ENCODE peak calls at places on chromosomes 16 and 17, in nine cellular contexts. L is coronary artery; Q is pancreas; I is stomach; S is breast epithelium; U is fibroblast of mammary gland; O is thoracic aorta; J is mesendoderm; D is Jurkat, Clone E6-1. Z is an unnamed sample.

GRCh38 chr17:48576479-48577309 is 1.5 kb downstream of the HOXB4 start:
- DNase-seq in O (no peak), J (no peak), U (peak), I (no peak), D (no peak), L (no peak), Q (no peak), S (no peak), Z (no peak)

GRCh38 chr16:12545292-12545610 is 258.4 kb downstream of the CPPED1 start:
- DNase-seq in Q (no peak), D (no peak), U (no peak), I (no peak), L (no peak), S (no peak), O (no peak), J (peak), Z (no peak)

GRCh38 chr16:58842746-58843145 is 108.6 kb upstream of the GOT2 start:
- DNase-seq in L (no peak), J (no peak), I (no peak), S (no peak), U (no peak), Q (no peak), O (no peak), D (no peak), Z (no peak)

GRCh38 chr17:61749823-61750404 is 113.4 kb downstream of the BRIP1 start:
- DNase-seq in O (no peak), U (no peak), S (no peak), Q (no peak), J (no peak), L (no peak), D (no peak), I (no peak), Z (no peak)

GRCh38 chr16:72827907-72828306 is 220.0 kb downstream of the ZFHX3 start:
- DNase-seq in Q (no peak), I (no peak), D (no peak), S (no peak), J (no peak), L (no peak), O (no peak), U (no peak), Z (no peak)

GRCh38 chr17:5055543-5055942 is 20.3 kb upstream of the SLC52A1 start:
- DNase-seq in O (no peak), S (no peak), U (no peak), D (no peak), Q (no peak), L (no peak), I (no peak), J (peak), Z (no peak)

GRCh38 chr16:86761117-86761971 is 183.0 kb downstream of the FOXL1 start:
- DNase-seq in L (no peak), J (peak), S (no peak), I (peak), D (peak), U (peak), Q (no peak), O (peak), Z (no peak)

GRCh38 chr16:2686912-2687507 is 4.7 kb downstream of the KCTD5 start:
- DNase-seq in D (no peak), O (no peak), Q (peak), U (no peak), J (no peak), S (no peak), I (peak), L (no peak), Z (peak)

GRCh38 chr17:45409659-45410076 is 23.0 kb downstream of the ARHGAP27 start:
- DNase-seq in U (no peak), I (no peak), L (no peak), J (no peak), S (no peak), Q (no peak), D (no peak), O (no peak), Z (no peak)

GRCh38 chr17:13940858-13941665 is 128.2 kb upstream of the COX10 start:
- DNase-seq in I (no peak), S (no peak), J (peak), O (no peak), L (no peak), D (no peak), Q (no peak), U (peak), Z (no peak)

GRCh38 chr17:46974086-46974485 is 5.0 kb downstream of the RPRML start:
- DNase-seq in Q (no peak), U (no peak), S (peak), I (no peak), O (no peak), J (no peak), D (no peak), L (no peak), Z (no peak)

GRCh38 chr16:89058812-89059211 is 34.8 kb upstream of the ACSF3 start:
- DNase-seq in Q (no peak), I (no peak), U (no peak), L (no peak), S (no peak), O (no peak), D (no peak), J (no peak), Z (no peak)

GRCh38 chr16:86704516-86704915 is 126.2 kb downstream of the FOXL1 start:
- DNase-seq in Q (no peak), D (no peak), O (no peak), L (no peak), U (no peak), J (no peak), I (no peak), S (no peak), Z (no peak)

GRCh38 chr17:36880506-36880905 is 56.8 kb upstream of the LHX1 start:
- DNase-seq in J (no peak), U (no peak), I (no peak), Q (no peak), D (no peak), S (no peak), L (no peak), O (no peak), Z (no peak)

GRCh38 chr17:43874293-43874692 is 27.3 kb downstream of the CD300LG start:
- DNase-seq in L (no peak), S (no peak), D (no peak), J (no peak), Q (no peak), U (no peak), I (peak), O (no peak), Z (no peak)

GRCh38 chr17:57995076-57995956 is 7.3 kb upstream of the VEZF1 start:
- DNase-seq in O (peak), U (peak), D (peak), L (peak), Q (peak), J (peak), S (peak), I (peak), Z (no peak)

GRCh38 chr17:32610027-32610650 is 123.3 kb downstream of the CDK5R1 start:
- DNase-seq in S (no peak), U (no peak), L (no peak), J (peak), O (no peak), I (no peak), Q (no peak), D (no peak), Z (no peak)

GRCh38 chr17:57679906-57680695 is 65.0 kb downstream of the CCDC182 start:
- DNase-seq in I (no peak), S (no peak), J (no peak), O (no peak), U (no peak), L (peak), D (no peak), Q (no peak), Z (no peak)

GRCh38 chr17:76554131-76554530 is 14.3 kb downstream of the PRCD start:
- DNase-seq in O (no peak), I (peak), S (no peak), Q (peak), U (no peak), D (no peak), J (no peak), L (no peak), Z (no peak)

GRCh38 chr16:70665806-70666735 is 19.7 kb downstream of the IL34 start:
- DNase-seq in U (no peak), D (no peak), I (no peak), O (no peak), J (no peak), S (peak), Q (no peak), L (no peak), Z (no peak)

GRCh38 chr16:53775106-53775820 is 71.3 kb downstream of the FTO start:
- DNase-seq in S (no peak), J (peak), U (no peak), L (no peak), Q (no peak), O (no peak), D (no peak), I (no peak), Z (no peak)

GRCh38 chr17:10398352-10398751 is 23.4 kb downstream of the MYH8 start:
- DNase-seq in D (no peak), U (no peak), S (no peak), O (no peak), Q (no peak), I (no peak), L (no peak), J (peak), Z (no peak)

DNA sequence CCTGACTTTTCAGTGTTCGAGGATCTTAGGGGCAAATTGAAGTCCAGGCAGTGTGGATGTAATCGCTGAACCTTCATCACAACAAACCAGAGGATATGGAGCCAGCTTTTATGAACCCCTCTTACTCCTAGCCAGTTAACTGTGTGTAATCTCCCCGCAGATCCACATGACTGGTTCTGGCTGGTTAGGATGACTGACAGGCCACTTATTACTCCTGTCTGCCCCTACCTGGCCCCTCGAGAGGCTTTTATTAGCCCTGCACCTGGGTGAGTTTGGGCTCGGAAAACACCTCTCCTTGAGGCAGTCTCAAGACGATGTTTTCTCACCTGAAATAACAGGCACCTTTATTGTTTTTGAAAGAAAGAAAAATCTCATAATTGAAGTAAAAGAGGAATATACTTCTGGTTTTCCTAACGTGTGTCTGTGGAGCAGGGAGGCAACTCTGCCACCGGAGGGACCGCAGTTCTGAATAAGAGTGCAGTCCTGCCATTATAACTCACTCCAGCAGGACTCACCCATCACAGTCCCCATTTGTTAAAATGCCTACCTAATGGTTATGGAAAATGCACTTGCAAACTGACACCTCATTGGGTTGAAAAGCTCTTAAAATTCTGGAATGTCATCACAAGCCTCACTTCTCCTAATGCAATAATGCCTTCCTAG is 291.9 kb upstream of the N4BP1 start:
- DNase-seq in L (peak), D (no peak), J (peak), O (no peak), U (peak), Q (no peak), S (no peak), I (no peak), Z (no peak)
- H3K4me3 ChIP-seq in L (no peak), D (no peak), J (no peak), O (no peak), U (no peak), Q (no peak), S (no peak), I (no peak), Z (no peak)

GRCh38 chr16:18805257-18805773 is 4.0 kb upstream of the ARL6IP1 start:
- DNase-seq in L (no peak), S (no peak), D (no peak), U (no peak), Q (no peak), J (no peak), O (no peak), I (no peak), Z (no peak)

GRCh38 chr16:18803569-18804462 is 2.5 kb upstream of the ARL6IP1 start:
- DNase-seq in Q (no peak), I (no peak), J (no peak), L (no peak), O (no peak), S (no peak), D (no peak), U (peak), Z (no peak)

GRCh38 chr16:18802755-18803218 is 1.4 kb upstream of the ARL6IP1 start:
- DNase-seq in J (no peak), D (no peak), S (no peak), L (no peak), Q (no peak), U (no peak), O (no peak), I (no peak), Z (no peak)

GRCh38 chr16:18801197-18801972 is at the start of gene ARL6IP1:
- DNase-seq in Q (peak), D (peak), U (peak), O (peak), L (peak), J (peak), I (peak), S (peak), Z (peak)

GRCh38 chr16:18804540-18804939 is 3.2 kb upstream of the ARL6IP1 start:
- DNase-seq in I (no peak), S (no peak), D (no peak), J (peak), L (no peak), Q (no peak), U (no peak), O (no peak), Z (no peak)
- H3K4me3 ChIP-seq in I (no peak), S (no peak), D (no peak), J (no peak), L (no peak), Q (no peak), U (no peak), O (no peak), Z (no peak)

GRCh38 chr16:24834459-24835335 is 11.1 kb upstream of the SLC5A11 start:
- DNase-seq in U (peak), S (no peak), O (no peak), J (peak), I (peak), L (no peak), Q (no peak), D (no peak), Z (no peak)

GRCh38 chr16:24839347-24839972 is 6.3 kb upstream of the SLC5A11 start:
- DNase-seq in U (no peak), L (no peak), Q (no peak), I (no peak), O (no peak), S (no peak), D (no peak), J (no peak), Z (no peak)

GRCh38 chr16:24836836-24837235 is 8.9 kb upstream of the SLC5A11 start:
- DNase-seq in J (no peak), U (no peak), O (no peak), S (no peak), D (no peak), Q (no peak), L (no peak), I (no peak), Z (no peak)

GRCh38 chr16:24838554-24839266 is 7.1 kb upstream of the SLC5A11 start:
- DNase-seq in J (no peak), Q (no peak), S (no peak), U (peak), D (no peak), O (peak), L (no peak), I (no peak), Z (no peak)

GRCh38 chr16:24837969-24838368 is 7.8 kb upstream of the SLC5A11 start:
- DNase-seq in O (no peak), Q (no peak), L (no peak), I (no peak), S (no peak), U (no peak), D (no peak), J (no peak), Z (no peak)
- H3K4me3 ChIP-seq in O (no peak), Q (no peak), L (no peak), I (no peak), S (no peak), U (no peak), D (no peak), J (no peak), Z (no peak)

GRCh38 chr16:84138500-84138823 is 6.5 kb downstream of the HSDL1 start:
- DNase-seq in I (no peak), D (no peak), U (no peak), O (no peak), L (no peak), J (no peak), S (no peak), Q (no peak), Z (no peak)
- H3K4me3 ChIP-seq in I (no peak), D (no peak), U (no peak), O (no peak), L (no peak), J (no peak), S (no peak), Q (no peak), Z (no peak)

DNA sequence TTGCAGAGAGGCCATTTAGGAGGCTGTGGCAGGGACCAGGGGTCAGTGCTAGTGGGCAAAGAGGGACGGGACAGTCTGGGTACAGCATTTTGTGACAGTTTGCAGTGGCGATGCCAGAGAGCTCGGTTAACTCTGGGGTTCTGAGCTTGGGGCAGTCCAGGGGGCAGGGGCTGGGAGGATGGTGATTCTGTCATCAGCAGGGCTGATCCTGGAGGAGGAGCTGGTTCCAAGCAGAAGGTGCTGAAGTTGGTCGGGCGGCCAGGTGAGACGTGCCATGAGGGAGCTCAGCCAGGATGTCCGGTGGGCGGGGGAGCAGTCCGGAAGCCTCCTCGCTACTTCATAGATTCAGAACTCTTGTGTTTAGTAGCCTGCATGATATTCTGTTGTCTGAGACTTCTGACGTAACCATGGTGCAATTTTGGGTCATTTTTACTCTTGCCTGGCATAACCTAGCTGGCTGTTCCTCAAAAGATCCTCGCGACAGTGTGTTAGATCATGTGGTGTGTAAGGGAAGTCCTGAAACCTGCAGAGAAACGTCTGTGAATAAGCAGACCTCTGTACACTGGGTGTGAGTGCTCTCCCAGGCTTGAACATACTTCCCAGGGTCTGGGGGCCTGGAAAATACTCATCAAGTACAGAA is 122.0 kb downstream of the CLEC16A start:
- DNase-seq in Q (no peak), J (no peak), O (no peak), D (no peak), I (no peak), U (no peak), L (no peak), S (no peak), Z (no peak)
- H3K4me3 ChIP-seq in Q (no peak), J (no peak), O (no peak), D (no peak), I (no peak), U (no peak), L (no peak), S (no peak), Z (no peak)

DNA sequence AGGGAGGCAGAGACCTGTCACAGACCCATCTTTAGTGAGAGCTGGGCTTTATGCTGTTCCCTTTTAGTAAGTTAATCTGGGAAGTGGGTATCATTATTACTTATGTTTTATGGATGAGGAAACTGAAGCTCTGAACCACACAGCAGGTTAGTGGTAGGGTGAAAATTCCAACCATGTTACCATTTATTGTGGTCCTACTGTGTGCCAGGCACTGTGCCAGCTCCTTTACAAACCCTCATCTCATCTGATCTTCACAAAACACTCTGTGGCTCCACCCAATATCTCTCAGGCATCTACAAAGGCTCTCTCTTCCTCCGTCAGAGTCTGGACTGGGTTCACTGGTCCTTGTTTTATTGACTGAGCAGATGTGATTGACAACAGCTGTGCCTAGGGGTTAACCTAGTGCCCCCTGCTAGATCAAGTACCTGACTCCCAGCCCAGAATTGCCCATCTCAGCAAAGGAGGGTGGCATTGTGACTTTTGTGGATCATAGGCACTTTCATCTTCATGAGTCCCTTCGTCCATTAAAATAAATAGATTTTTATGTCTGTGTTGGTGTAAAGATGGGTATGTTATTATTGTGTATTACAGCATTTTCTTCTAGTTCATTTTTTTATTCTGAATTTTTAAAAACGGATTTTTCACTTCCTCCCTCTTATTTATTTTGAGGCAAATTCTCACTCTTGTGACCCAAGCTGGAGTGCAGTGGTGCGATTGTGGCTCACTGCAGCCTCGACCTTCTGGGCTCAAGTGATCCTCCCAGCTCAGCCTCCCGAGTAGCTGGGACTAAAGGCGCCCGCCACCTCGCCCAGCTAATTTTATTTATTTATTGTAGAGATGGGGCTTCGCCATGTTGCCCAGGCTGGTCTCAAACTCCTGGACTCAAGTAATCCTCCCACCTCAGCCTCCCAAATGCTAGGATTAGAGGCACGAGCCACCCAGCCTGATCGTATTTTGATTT is 3.1 kb downstream of the TGFB1I1 start:
- DNase-seq in D (no peak), L (no peak), O (no peak), Q (no peak), S (no peak), J (no peak), U (no peak), I (no peak), Z (no peak)
- H3K4me3 ChIP-seq in D (no peak), L (no peak), O (no peak), Q (no peak), S (no peak), J (no peak), U (no peak), I (no peak), Z (no peak)

GRCh38 chr17:3609689-3610088 is 478 bp upstream of the TRPV1 start:
- DNase-seq in O (no peak), S (no peak), U (no peak), L (no peak), J (no peak), Q (no peak), D (no peak), I (no peak), Z (no peak)
- H3K4me3 ChIP-seq in O (no peak), S (no peak), U (no peak), L (no peak), J (no peak), Q (no peak), D (no peak), I (no peak), Z (no peak)

GRCh38 chr16:77041468-77041867 is 149.5 kb upstream of the MON1B start:
- DNase-seq in I (no peak), S (no peak), D (no peak), U (no peak), J (no peak), O (no peak), L (no peak), Q (no peak), Z (no peak)
- H3K4me3 ChIP-seq in I (no peak), S (no peak), D (no peak), U (no peak), J (no peak), O (no peak), L (no peak), Q (no peak), Z (no peak)

GRCh38 chr17:2798188-2798587 is 1.9 kb downstream of the RAP1GAP2 start:
- DNase-seq in Q (no peak), O (no peak), D (no peak), S (no peak), L (no peak), I (no peak), J (no peak), U (no peak), Z (no peak)
- H3K4me3 ChIP-seq in Q (no peak), O (no peak), D (no peak), S (no peak), L (no peak), I (no peak), J (no peak), U (no peak), Z (no peak)

DNA sequence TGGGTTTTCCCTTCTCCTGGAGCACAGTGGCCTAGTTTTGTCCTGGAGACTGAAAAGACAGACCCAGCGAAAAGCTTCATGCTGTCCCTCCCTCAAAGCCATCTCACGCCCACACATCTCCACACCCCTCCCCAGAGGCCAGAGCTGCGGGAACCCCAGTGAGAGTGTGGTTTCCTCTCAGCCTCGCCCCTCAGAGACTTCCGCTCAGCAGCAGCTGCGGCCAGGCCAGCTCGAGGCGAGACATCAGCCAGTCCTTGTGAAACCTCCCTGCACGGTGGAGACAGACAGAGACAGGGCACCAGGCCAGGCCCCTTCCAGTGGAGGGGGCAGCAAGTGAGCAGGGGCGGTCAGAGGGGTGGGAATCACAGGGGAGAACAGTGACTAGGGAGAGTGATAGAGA is 77.0 kb upstream of the TNRC6C start:
- DNase-seq in O (peak), U (peak), J (peak), S (no peak), D (peak), Q (no peak), I (peak), L (peak), Z (peak)
- H3K4me3 ChIP-seq in O (peak), U (no peak), J (no peak), S (no peak), D (peak), Q (no peak), I (peak), L (no peak), Z (no peak)

Z was measured in GM12864.